ENCODE peak calls at places on chromosomes 3 and 15, in nine cellular contexts. One of them, this sample, is unnamed.

GRCh38 chr3:49162751-49163419 is 3.2 kb downstream of the CCDC71 start:
- DNase-seq in upper lobe of right lung: no peak
- DNase-seq in T-cell: no peak
- DNase-seq in cardiac septum: no peak
- DNase-seq in HTR-8/SVneo: no peak
- DNase-seq in astrocyte of the cerebellum: no peak
- DNase-seq in HepG2: no peak
- DNase-seq in mesothelial cell of epicardium: no peak
- DNase-seq in stimulated activated CD8-positive, alpha-beta memory T cell treated with anti-CD3 and anti-CD28 coated beads, Interleukin-15, amount 100 ng/mL, for 4 hours: no peak
- DNase-seq in this sample: no peak

GRCh38 chr15:78875107-78875914 is 2.6 kb downstream of the MORF4L1 start:
- DNase-seq in upper lobe of right lung: no peak
- DNase-seq in T-cell: no peak
- DNase-seq in cardiac septum: no peak
- DNase-seq in HTR-8/SVneo: no peak
- DNase-seq in astrocyte of the cerebellum: no peak
- DNase-seq in HepG2: no peak
- DNase-seq in mesothelial cell of epicardium: no peak
- DNase-seq in stimulated activated CD8-positive, alpha-beta memory T cell treated with anti-CD3 and anti-CD28 coated beads, Interleukin-15, amount 100 ng/mL, for 4 hours: no peak
- DNase-seq in this sample: no peak

GRCh38 chr3:8739757-8740508 is 6.3 kb downstream of the CAV3 start:
- DNase-seq in upper lobe of right lung: no peak
- DNase-seq in T-cell: no peak
- DNase-seq in cardiac septum: peak
- DNase-seq in HTR-8/SVneo: peak
- DNase-seq in astrocyte of the cerebellum: no peak
- DNase-seq in HepG2: peak
- DNase-seq in mesothelial cell of epicardium: no peak
- DNase-seq in stimulated activated CD8-positive, alpha-beta memory T cell treated with anti-CD3 and anti-CD28 coated beads, Interleukin-15, amount 100 ng/mL, for 4 hours: no peak
- DNase-seq in this sample: no peak

GRCh38 chr3:126994661-126995161 is 11.8 kb downstream of the PLXNA1 start:
- DNase-seq in upper lobe of right lung: no peak
- DNase-seq in T-cell: no peak
- DNase-seq in cardiac septum: no peak
- DNase-seq in HTR-8/SVneo: no peak
- DNase-seq in astrocyte of the cerebellum: no peak
- DNase-seq in HepG2: no peak
- DNase-seq in mesothelial cell of epicardium: no peak
- DNase-seq in stimulated activated CD8-positive, alpha-beta memory T cell treated with anti-CD3 and anti-CD28 coated beads, Interleukin-15, amount 100 ng/mL, for 4 hours: no peak
- DNase-seq in this sample: peak

GRCh38 chr3:29639621-29640290 is 358.9 kb downstream of the RBMS3 start:
- DNase-seq in upper lobe of right lung: no peak
- DNase-seq in T-cell: no peak
- DNase-seq in cardiac septum: no peak
- DNase-seq in HTR-8/SVneo: no peak
- DNase-seq in astrocyte of the cerebellum: no peak
- DNase-seq in HepG2: no peak
- DNase-seq in mesothelial cell of epicardium: no peak
- DNase-seq in stimulated activated CD8-positive, alpha-beta memory T cell treated with anti-CD3 and anti-CD28 coated beads, Interleukin-15, amount 100 ng/mL, for 4 hours: no peak
- DNase-seq in this sample: no peak

GRCh38 chr3:13022348-13023250 is 50.6 kb downstream of the IQSEC1 start:
- DNase-seq in upper lobe of right lung: no peak
- DNase-seq in T-cell: no peak
- DNase-seq in cardiac septum: peak
- DNase-seq in HTR-8/SVneo: peak
- DNase-seq in astrocyte of the cerebellum: peak
- DNase-seq in HepG2: no peak
- DNase-seq in mesothelial cell of epicardium: peak
- DNase-seq in stimulated activated CD8-positive, alpha-beta memory T cell treated with anti-CD3 and anti-CD28 coated beads, Interleukin-15, amount 100 ng/mL, for 4 hours: no peak
- DNase-seq in this sample: peak

GRCh38 chr3:49313902-49314676 is 25.8 kb downstream of the USP4 start:
- DNase-seq in upper lobe of right lung: no peak
- DNase-seq in T-cell: no peak
- DNase-seq in cardiac septum: no peak
- DNase-seq in HTR-8/SVneo: no peak
- DNase-seq in astrocyte of the cerebellum: no peak
- DNase-seq in HepG2: no peak
- DNase-seq in mesothelial cell of epicardium: no peak
- DNase-seq in stimulated activated CD8-positive, alpha-beta memory T cell treated with anti-CD3 and anti-CD28 coated beads, Interleukin-15, amount 100 ng/mL, for 4 hours: no peak
- DNase-seq in this sample: no peak

GRCh38 chr15:77852241-77853007 is 219.7 kb upstream of the LINGO1 start:
- DNase-seq in upper lobe of right lung: peak
- DNase-seq in T-cell: no peak
- DNase-seq in cardiac septum: peak
- DNase-seq in HTR-8/SVneo: no peak
- DNase-seq in astrocyte of the cerebellum: no peak
- DNase-seq in HepG2: no peak
- DNase-seq in mesothelial cell of epicardium: no peak
- DNase-seq in stimulated activated CD8-positive, alpha-beta memory T cell treated with anti-CD3 and anti-CD28 coated beads, Interleukin-15, amount 100 ng/mL, for 4 hours: no peak
- DNase-seq in this sample: no peak

GRCh38 chr3:141308588-141309218 is 59.6 kb upstream of the ZBTB38 start:
- DNase-seq in upper lobe of right lung: peak
- DNase-seq in T-cell: no peak
- DNase-seq in cardiac septum: no peak
- DNase-seq in HTR-8/SVneo: peak
- DNase-seq in astrocyte of the cerebellum: no peak
- DNase-seq in HepG2: peak
- DNase-seq in mesothelial cell of epicardium: peak
- DNase-seq in stimulated activated CD8-positive, alpha-beta memory T cell treated with anti-CD3 and anti-CD28 coated beads, Interleukin-15, amount 100 ng/mL, for 4 hours: no peak
- DNase-seq in this sample: peak

GRCh38 chr15:29139540-29140459 is 129.8 kb downstream of the NSMCE3 start:
- DNase-seq in upper lobe of right lung: peak
- DNase-seq in T-cell: peak
- DNase-seq in cardiac septum: peak
- DNase-seq in HTR-8/SVneo: peak
- DNase-seq in astrocyte of the cerebellum: no peak
- DNase-seq in HepG2: no peak
- DNase-seq in mesothelial cell of epicardium: peak
- DNase-seq in stimulated activated CD8-positive, alpha-beta memory T cell treated with anti-CD3 and anti-CD28 coated beads, Interleukin-15, amount 100 ng/mL, for 4 hours: no peak
- DNase-seq in this sample: peak

GRCh38 chr3:38588995-38589937 is 60.2 kb downstream of the SCN5A start:
- DNase-seq in upper lobe of right lung: peak
- DNase-seq in T-cell: no peak
- DNase-seq in cardiac septum: peak
- DNase-seq in HTR-8/SVneo: no peak
- DNase-seq in astrocyte of the cerebellum: no peak
- DNase-seq in HepG2: no peak
- DNase-seq in mesothelial cell of epicardium: peak
- DNase-seq in stimulated activated CD8-positive, alpha-beta memory T cell treated with anti-CD3 and anti-CD28 coated beads, Interleukin-15, amount 100 ng/mL, for 4 hours: no peak
- DNase-seq in this sample: no peak

GRCh38 chr3:73432021-73432722 is 192.6 kb downstream of the PDZRN3 start:
- DNase-seq in upper lobe of right lung: no peak
- DNase-seq in T-cell: no peak
- DNase-seq in cardiac septum: no peak
- DNase-seq in HTR-8/SVneo: peak
- DNase-seq in astrocyte of the cerebellum: peak
- DNase-seq in HepG2: peak
- DNase-seq in mesothelial cell of epicardium: no peak
- DNase-seq in stimulated activated CD8-positive, alpha-beta memory T cell treated with anti-CD3 and anti-CD28 coated beads, Interleukin-15, amount 100 ng/mL, for 4 hours: no peak
- DNase-seq in this sample: peak

GRCh38 chr3:139694542-139694941 is 16.8 kb upstream of the NMNAT3 start:
- DNase-seq in upper lobe of right lung: no peak
- DNase-seq in T-cell: no peak
- DNase-seq in cardiac septum: no peak
- DNase-seq in HTR-8/SVneo: no peak
- DNase-seq in astrocyte of the cerebellum: no peak
- DNase-seq in HepG2: no peak
- DNase-seq in mesothelial cell of epicardium: no peak
- DNase-seq in stimulated activated CD8-positive, alpha-beta memory T cell treated with anti-CD3 and anti-CD28 coated beads, Interleukin-15, amount 100 ng/mL, for 4 hours: no peak
- DNase-seq in this sample: no peak

GRCh38 chr15:101451192-101451799 is 38.2 kb downstream of the PCSK6 start:
- DNase-seq in upper lobe of right lung: no peak
- DNase-seq in T-cell: no peak
- DNase-seq in cardiac septum: peak
- DNase-seq in HTR-8/SVneo: no peak
- DNase-seq in astrocyte of the cerebellum: no peak
- DNase-seq in HepG2: no peak
- DNase-seq in mesothelial cell of epicardium: peak
- DNase-seq in stimulated activated CD8-positive, alpha-beta memory T cell treated with anti-CD3 and anti-CD28 coated beads, Interleukin-15, amount 100 ng/mL, for 4 hours: no peak
- DNase-seq in this sample: peak

GRCh38 chr3:21893250-21893649 is 142.2 kb upstream of the ZNF385D start:
- DNase-seq in upper lobe of right lung: no peak
- DNase-seq in T-cell: no peak
- DNase-seq in cardiac septum: no peak
- DNase-seq in HTR-8/SVneo: no peak
- DNase-seq in astrocyte of the cerebellum: no peak
- DNase-seq in HepG2: no peak
- DNase-seq in mesothelial cell of epicardium: no peak
- DNase-seq in stimulated activated CD8-positive, alpha-beta memory T cell treated with anti-CD3 and anti-CD28 coated beads, Interleukin-15, amount 100 ng/mL, for 4 hours: no peak
- DNase-seq in this sample: no peak

GRCh38 chr3:197406266-197406665 is 107.9 kb upstream of the DLG1 start:
- DNase-seq in upper lobe of right lung: peak
- DNase-seq in T-cell: no peak
- DNase-seq in cardiac septum: no peak
- DNase-seq in HTR-8/SVneo: no peak
- DNase-seq in astrocyte of the cerebellum: no peak
- DNase-seq in HepG2: no peak
- DNase-seq in mesothelial cell of epicardium: peak
- DNase-seq in stimulated activated CD8-positive, alpha-beta memory T cell treated with anti-CD3 and anti-CD28 coated beads, Interleukin-15, amount 100 ng/mL, for 4 hours: no peak
- DNase-seq in this sample: peak

GRCh38 chr3:131532645-131533044 is 29.9 kb upstream of the MRPL3 start:
- DNase-seq in upper lobe of right lung: no peak
- DNase-seq in T-cell: no peak
- DNase-seq in cardiac septum: no peak
- DNase-seq in HTR-8/SVneo: no peak
- DNase-seq in astrocyte of the cerebellum: no peak
- DNase-seq in HepG2: no peak
- DNase-seq in mesothelial cell of epicardium: no peak
- DNase-seq in stimulated activated CD8-positive, alpha-beta memory T cell treated with anti-CD3 and anti-CD28 coated beads, Interleukin-15, amount 100 ng/mL, for 4 hours: no peak
- DNase-seq in this sample: no peak

GRCh38 chr15:74265046-74265639 is 29.0 kb downstream of the CCDC33 start:
- DNase-seq in upper lobe of right lung: no peak
- DNase-seq in T-cell: no peak
- DNase-seq in cardiac septum: no peak
- DNase-seq in HTR-8/SVneo: no peak
- DNase-seq in astrocyte of the cerebellum: peak
- DNase-seq in HepG2: peak
- DNase-seq in mesothelial cell of epicardium: no peak
- DNase-seq in stimulated activated CD8-positive, alpha-beta memory T cell treated with anti-CD3 and anti-CD28 coated beads, Interleukin-15, amount 100 ng/mL, for 4 hours: no peak
- DNase-seq in this sample: peak

GRCh38 chr3:56115698-56116097 is 352.6 kb downstream of the ERC2 start:
- DNase-seq in upper lobe of right lung: no peak
- DNase-seq in T-cell: no peak
- DNase-seq in cardiac septum: no peak
- DNase-seq in HTR-8/SVneo: no peak
- DNase-seq in astrocyte of the cerebellum: no peak
- DNase-seq in HepG2: no peak
- DNase-seq in mesothelial cell of epicardium: no peak
- DNase-seq in stimulated activated CD8-positive, alpha-beta memory T cell treated with anti-CD3 and anti-CD28 coated beads, Interleukin-15, amount 100 ng/mL, for 4 hours: no peak
- DNase-seq in this sample: no peak

GRCh38 chr3:52220380-52221026 is 4.9 kb downstream of the TLR9 start:
- DNase-seq in upper lobe of right lung: peak
- DNase-seq in T-cell: peak
- DNase-seq in cardiac septum: peak
- DNase-seq in HTR-8/SVneo: peak
- DNase-seq in astrocyte of the cerebellum: peak
- DNase-seq in HepG2: peak
- DNase-seq in mesothelial cell of epicardium: peak
- DNase-seq in stimulated activated CD8-positive, alpha-beta memory T cell treated with anti-CD3 and anti-CD28 coated beads, Interleukin-15, amount 100 ng/mL, for 4 hours: peak
- DNase-seq in this sample: peak

GRCh38 chr3:187783098-187783497 is 37.8 kb upstream of the BCL6 start:
- DNase-seq in upper lobe of right lung: no peak
- DNase-seq in T-cell: no peak
- DNase-seq in cardiac septum: no peak
- DNase-seq in HTR-8/SVneo: peak
- DNase-seq in astrocyte of the cerebellum: peak
- DNase-seq in HepG2: no peak
- DNase-seq in mesothelial cell of epicardium: no peak
- DNase-seq in stimulated activated CD8-positive, alpha-beta memory T cell treated with anti-CD3 and anti-CD28 coated beads, Interleukin-15, amount 100 ng/mL, for 4 hours: no peak
- DNase-seq in this sample: peak

GRCh38 chr3:113243846-113244245 is 32.5 kb downstream of the BOC start:
- DNase-seq in upper lobe of right lung: no peak
- DNase-seq in T-cell: no peak
- DNase-seq in cardiac septum: no peak
- DNase-seq in HTR-8/SVneo: no peak
- DNase-seq in astrocyte of the cerebellum: no peak
- DNase-seq in HepG2: no peak
- DNase-seq in mesothelial cell of epicardium: no peak
- DNase-seq in stimulated activated CD8-positive, alpha-beta memory T cell treated with anti-CD3 and anti-CD28 coated beads, Interleukin-15, amount 100 ng/mL, for 4 hours: no peak
- DNase-seq in this sample: no peak

GRCh38 chr15:77633913-77634265 is 1.2 kb upstream of the LINGO1 start:
- DNase-seq in upper lobe of right lung: no peak
- DNase-seq in T-cell: no peak
- DNase-seq in cardiac septum: no peak
- DNase-seq in HTR-8/SVneo: no peak
- DNase-seq in astrocyte of the cerebellum: no peak
- DNase-seq in HepG2: no peak
- DNase-seq in mesothelial cell of epicardium: no peak
- DNase-seq in stimulated activated CD8-positive, alpha-beta memory T cell treated with anti-CD3 and anti-CD28 coated beads, Interleukin-15, amount 100 ng/mL, for 4 hours: no peak
- DNase-seq in this sample: no peak

GRCh38 chr3:7469866-7470265 is 609.0 kb downstream of the GRM7 start:
- DNase-seq in upper lobe of right lung: no peak
- DNase-seq in T-cell: no peak
- DNase-seq in cardiac septum: no peak
- DNase-seq in HTR-8/SVneo: no peak
- DNase-seq in astrocyte of the cerebellum: no peak
- DNase-seq in HepG2: no peak
- DNase-seq in mesothelial cell of epicardium: no peak
- DNase-seq in stimulated activated CD8-positive, alpha-beta memory T cell treated with anti-CD3 and anti-CD28 coated beads, Interleukin-15, amount 100 ng/mL, for 4 hours: no peak
- DNase-seq in this sample: no peak

GRCh38 chr15:46304320-46304719 is 669.5 kb downstream of the SQOR start:
- DNase-seq in upper lobe of right lung: no peak
- DNase-seq in T-cell: no peak
- DNase-seq in cardiac septum: no peak
- DNase-seq in HTR-8/SVneo: peak
- DNase-seq in astrocyte of the cerebellum: no peak
- DNase-seq in HepG2: peak
- DNase-seq in mesothelial cell of epicardium: no peak
- DNase-seq in stimulated activated CD8-positive, alpha-beta memory T cell treated with anti-CD3 and anti-CD28 coated beads, Interleukin-15, amount 100 ng/mL, for 4 hours: no peak
- DNase-seq in this sample: no peak

GRCh38 chr3:167166012-167166411 is 214.1 kb downstream of the ZBBX start:
- DNase-seq in upper lobe of right lung: no peak
- DNase-seq in T-cell: no peak
- DNase-seq in cardiac septum: no peak
- DNase-seq in HTR-8/SVneo: no peak
- DNase-seq in astrocyte of the cerebellum: no peak
- DNase-seq in HepG2: no peak
- DNase-seq in mesothelial cell of epicardium: no peak
- DNase-seq in stimulated activated CD8-positive, alpha-beta memory T cell treated with anti-CD3 and anti-CD28 coated beads, Interleukin-15, amount 100 ng/mL, for 4 hours: no peak
- DNase-seq in this sample: no peak

GRCh38 chr3:87491843-87492242 is 215.5 kb upstream of the POU1F1 start:
- DNase-seq in upper lobe of right lung: no peak
- DNase-seq in T-cell: no peak
- DNase-seq in cardiac septum: no peak
- DNase-seq in HTR-8/SVneo: no peak
- DNase-seq in astrocyte of the cerebellum: no peak
- DNase-seq in HepG2: no peak
- DNase-seq in mesothelial cell of epicardium: no peak
- DNase-seq in stimulated activated CD8-positive, alpha-beta memory T cell treated with anti-CD3 and anti-CD28 coated beads, Interleukin-15, amount 100 ng/mL, for 4 hours: no peak
- DNase-seq in this sample: no peak

GRCh38 chr3:157067114-157067513 is 92.8 kb downstream of the CCNL1 start:
- DNase-seq in upper lobe of right lung: no peak
- DNase-seq in T-cell: peak
- DNase-seq in cardiac septum: no peak
- DNase-seq in HTR-8/SVneo: no peak
- DNase-seq in astrocyte of the cerebellum: no peak
- DNase-seq in HepG2: no peak
- DNase-seq in mesothelial cell of epicardium: no peak
- DNase-seq in stimulated activated CD8-positive, alpha-beta memory T cell treated with anti-CD3 and anti-CD28 coated beads, Interleukin-15, amount 100 ng/mL, for 4 hours: no peak
- DNase-seq in this sample: no peak

GRCh38 chr3:119649764-119650163 is 10.6 kb downstream of the POPDC2 start:
- DNase-seq in upper lobe of right lung: no peak
- DNase-seq in T-cell: no peak
- DNase-seq in cardiac septum: no peak
- DNase-seq in HTR-8/SVneo: no peak
- DNase-seq in astrocyte of the cerebellum: no peak
- DNase-seq in HepG2: no peak
- DNase-seq in mesothelial cell of epicardium: no peak
- DNase-seq in stimulated activated CD8-positive, alpha-beta memory T cell treated with anti-CD3 and anti-CD28 coated beads, Interleukin-15, amount 100 ng/mL, for 4 hours: no peak
- DNase-seq in this sample: no peak

GRCh38 chr15:25245801-25246622 is 192.8 kb downstream of the UBE3A start:
- DNase-seq in upper lobe of right lung: peak
- DNase-seq in T-cell: no peak
- DNase-seq in cardiac septum: no peak
- DNase-seq in HTR-8/SVneo: no peak
- DNase-seq in astrocyte of the cerebellum: no peak
- DNase-seq in HepG2: no peak
- DNase-seq in mesothelial cell of epicardium: peak
- DNase-seq in stimulated activated CD8-positive, alpha-beta memory T cell treated with anti-CD3 and anti-CD28 coated beads, Interleukin-15, amount 100 ng/mL, for 4 hours: no peak
- DNase-seq in this sample: peak

GRCh38 chr3:155983834-155984474 is 113.5 kb downstream of the GMPS start:
- DNase-seq in upper lobe of right lung: no peak
- DNase-seq in T-cell: no peak
- DNase-seq in cardiac septum: no peak
- DNase-seq in HTR-8/SVneo: no peak
- DNase-seq in astrocyte of the cerebellum: no peak
- DNase-seq in HepG2: no peak
- DNase-seq in mesothelial cell of epicardium: no peak
- DNase-seq in stimulated activated CD8-positive, alpha-beta memory T cell treated with anti-CD3 and anti-CD28 coated beads, Interleukin-15, amount 100 ng/mL, for 4 hours: no peak
- DNase-seq in this sample: no peak

This sample was measured in left ventricle myocardium superior.